ENCODE peak calls at places on chromosomes 7 and 10, in six cellular contexts. Z is uterus; U is GM23338; B is CD8-positive, alpha-beta T cell; T is CD4-positive, alpha-beta memory T cell; X is Panc1. R is an unnamed sample.

GRCh38 chr10:33107953-33108352 is 149.9 kb upstream of the ITGB1 start:
- DNase-seq in U (peak), B (no peak), X (no peak), Z (no peak), T (no peak), R (no peak)

GRCh38 chr10:73907841-73908517 is 3.0 kb upstream of the PLAU start:
- DNase-seq in B (no peak), Z (no peak), X (no peak), T (no peak), U (no peak), R (peak)

GRCh38 chr7:20268832-20269231 is 51.6 kb upstream of the MACC1 start:
- DNase-seq in T (no peak), X (no peak), B (no peak), Z (no peak), U (no peak), R (no peak)

GRCh38 chr7:18495412-18496335 is at the start of gene HDAC9:
- DNase-seq in U (peak), Z (no peak), X (no peak), T (no peak), B (no peak), R (peak)

GRCh38 chr7:152189026-152189425 is 163.6 kb downstream of the GALNT11 start:
- DNase-seq in Z (no peak), B (no peak), X (no peak), T (no peak), U (no peak), R (no peak)

GRCh38 chr7:75937958-75938786 is 23.2 kb downstream of the POR start:
- DNase-seq in U (no peak), X (no peak), Z (peak), T (no peak), B (no peak), R (peak)

GRCh38 chr10:122468923-122469781 is 7.8 kb downstream of the HTRA1 start:
- DNase-seq in T (no peak), Z (peak), U (no peak), B (no peak), X (peak), R (peak)

GRCh38 chr10:74880041-74880440 is 53.6 kb downstream of the KAT6B start:
- DNase-seq in X (no peak), Z (no peak), U (no peak), T (no peak), B (no peak), R (no peak)

GRCh38 chr7:134565643-134566136 is 16.8 kb downstream of the AKR1B15 start:
- DNase-seq in Z (no peak), B (no peak), X (no peak), T (no peak), U (no peak), R (no peak)

GRCh38 chr10:99524736-99525380 is 7.9 kb upstream of the NKX2-3 start:
- DNase-seq in B (no peak), T (no peak), Z (no peak), X (no peak), U (peak), R (no peak)
- H3K4me3 ChIP-seq in B (no peak), T (no peak), Z (no peak), X (no peak), U (peak), R (no peak)

GRCh38 chr10:80281784-80282505 is 7.5 kb downstream of the MAT1A start:
- DNase-seq in Z (no peak), X (no peak), U (no peak), T (no peak), B (no peak), R (no peak)
- H3K4me3 ChIP-seq in Z (no peak), X (no peak), U (no peak), T (no peak), B (no peak), R (no peak)

DNA sequence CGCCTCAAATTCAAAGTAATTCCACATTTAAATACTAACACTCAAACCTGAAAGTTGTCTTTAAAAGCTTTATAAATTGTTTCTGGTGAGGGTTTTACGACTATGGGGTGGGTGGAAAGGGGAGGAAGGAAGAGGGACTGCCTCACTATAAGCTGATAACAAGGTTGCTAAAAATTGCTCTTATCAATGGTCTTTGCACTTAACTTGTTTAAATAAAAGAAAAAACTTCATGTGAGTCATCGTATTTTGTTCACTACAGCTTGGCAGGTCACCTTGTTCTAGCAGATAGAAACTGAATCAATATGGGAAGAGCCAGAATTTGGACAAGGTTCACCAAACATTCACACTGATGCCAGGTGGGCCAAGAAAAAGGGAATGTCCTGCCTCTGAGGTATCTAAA is 129.2 kb downstream of the TES start:
- DNase-seq in U (no peak), X (no peak), Z (no peak), T (no peak), B (no peak), R (no peak)
- H3K4me3 ChIP-seq in U (no peak), X (no peak), Z (no peak), T (no peak), B (no peak), R (no peak)

DNA sequence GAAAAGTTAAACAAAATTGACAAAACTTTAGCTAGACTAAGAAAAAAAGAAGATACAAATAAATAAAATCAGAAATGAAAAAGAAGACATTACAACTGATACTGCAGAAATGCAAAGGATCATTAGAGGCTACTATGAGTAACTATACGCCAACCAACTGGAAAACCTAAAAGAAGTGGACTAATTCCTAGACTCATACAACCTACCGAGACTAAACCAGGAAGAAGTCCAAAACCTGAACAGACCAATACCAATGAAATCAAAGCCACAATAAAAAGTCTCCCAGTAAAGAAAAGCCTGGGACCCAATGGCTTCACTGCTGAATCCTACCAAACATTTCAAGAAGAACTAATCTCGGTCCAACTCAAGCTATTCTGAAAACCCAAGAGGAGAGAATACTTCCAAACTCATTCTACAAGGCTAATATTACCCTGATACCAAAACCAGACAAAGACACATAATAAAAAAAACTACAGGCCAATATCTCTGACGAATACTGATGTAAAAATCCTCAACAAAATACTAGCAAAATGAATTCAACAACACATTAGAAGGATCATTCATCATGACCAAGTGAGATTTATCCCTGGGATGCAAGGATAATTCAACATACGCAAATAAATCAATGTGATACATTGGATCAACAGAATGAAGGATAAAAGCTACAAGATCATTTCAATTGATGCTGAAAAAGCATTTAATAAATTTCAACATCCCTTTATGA is 20.3 kb downstream of the ELAPOR2 start:
- DNase-seq in U (no peak), B (no peak), Z (no peak), X (no peak), T (no peak), R (no peak)
- H3K4me3 ChIP-seq in U (peak), B (no peak), Z (no peak), X (peak), T (no peak), R (peak)

GRCh38 chr7:94907026-94907419 is 371 bp upstream of the PPP1R9A start:
- DNase-seq in B (no peak), T (no peak), U (peak), X (no peak), Z (no peak), R (no peak)
- H3K4me3 ChIP-seq in B (no peak), T (no peak), U (peak), X (no peak), Z (peak), R (peak)

GRCh38 chr7:27165655-27166474 is 528 bp upstream of the HOXA9 start:
- DNase-seq in T (peak), X (no peak), Z (peak), U (peak), B (no peak), R (peak)

GRCh38 chr7:27166475-27167169 is 1.3 kb upstream of the HOXA9 start:
- DNase-seq in U (peak), X (no peak), B (no peak), Z (peak), T (no peak), R (peak)

GRCh38 chr7:27163776-27164380 is 1.5 kb downstream of the HOXA9 start:
- DNase-seq in T (no peak), Z (peak), B (no peak), X (no peak), U (no peak), R (peak)

GRCh38 chr7:27164381-27165088 is 802 bp downstream of the HOXA9 start:
- DNase-seq in U (peak), T (no peak), B (no peak), Z (peak), X (no peak), R (peak)

GRCh38 chr7:27165089-27165654 is at the start of gene HOXA9:
- DNase-seq in B (no peak), X (no peak), Z (peak), U (peak), T (peak), R (peak)
- H3K4me3 ChIP-seq in B (no peak), X (peak), Z (peak), U (peak), T (no peak), R (peak)

DNA sequence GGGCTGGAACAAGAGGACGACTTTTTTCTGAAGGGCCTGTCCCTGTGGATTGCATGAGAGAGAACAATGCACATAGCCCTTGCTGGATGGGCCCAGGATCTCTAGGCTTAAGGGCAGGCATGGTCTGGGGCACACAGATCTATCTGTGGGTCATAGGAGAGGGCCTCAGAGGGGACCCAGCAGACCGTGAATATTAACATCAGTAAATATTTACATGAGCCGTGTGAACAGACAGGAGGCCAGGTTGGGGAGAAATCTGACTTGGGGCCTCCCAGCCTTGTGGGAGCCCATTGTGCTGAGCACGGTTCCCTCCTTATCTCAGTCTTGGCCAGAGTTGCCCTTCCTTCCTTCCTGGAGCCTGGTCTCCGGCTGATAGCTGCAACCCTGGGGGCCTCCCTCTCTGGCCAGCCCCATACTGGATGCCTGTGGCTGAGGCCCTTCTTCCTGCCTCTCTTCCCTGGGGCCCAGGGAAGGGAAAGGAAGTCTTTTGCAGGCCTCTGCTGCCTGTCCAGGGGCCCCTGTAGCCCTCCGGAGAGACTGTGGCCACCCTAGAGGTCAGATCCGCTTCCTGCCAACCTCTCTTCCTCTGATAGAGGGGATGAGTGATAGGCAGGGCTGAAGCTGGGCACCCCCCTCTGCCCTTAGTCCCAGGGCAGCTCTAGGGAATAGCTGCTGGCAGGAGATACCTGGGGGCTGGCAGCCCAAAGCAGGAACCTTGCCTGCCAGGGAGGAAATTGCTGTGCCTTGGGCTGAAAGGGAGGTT is 44.5 kb upstream of the TRIM8 start:
- DNase-seq in Z (no peak), B (no peak), X (no peak), U (no peak), T (no peak), R (no peak)
- H3K4me3 ChIP-seq in Z (no peak), B (no peak), X (no peak), U (no peak), T (no peak), R (no peak)

GRCh38 chr7:158042156-158042880 is 545.3 kb downstream of the PTPRN2 start:
- DNase-seq in Z (no peak), T (no peak), X (no peak), B (no peak), U (no peak), R (no peak)

GRCh38 chr7:158037211-158037610 is 550.4 kb downstream of the PTPRN2 start:
- DNase-seq in U (no peak), B (no peak), X (no peak), Z (no peak), T (no peak), R (no peak)

GRCh38 chr7:158040199-158040598 is 547.4 kb downstream of the PTPRN2 start:
- DNase-seq in B (no peak), T (no peak), U (no peak), X (no peak), Z (no peak), R (no peak)

GRCh38 chr7:158035343-158035742 is 552.3 kb downstream of the PTPRN2 start:
- DNase-seq in T (no peak), U (no peak), X (no peak), B (no peak), Z (no peak), R (no peak)

GRCh38 chr7:158039270-158039669 is 548.4 kb downstream of the PTPRN2 start:
- DNase-seq in X (no peak), B (no peak), U (no peak), Z (no peak), T (no peak), R (no peak)
- H3K4me3 ChIP-seq in X (no peak), B (no peak), U (no peak), Z (no peak), T (no peak), R (no peak)

DNA sequence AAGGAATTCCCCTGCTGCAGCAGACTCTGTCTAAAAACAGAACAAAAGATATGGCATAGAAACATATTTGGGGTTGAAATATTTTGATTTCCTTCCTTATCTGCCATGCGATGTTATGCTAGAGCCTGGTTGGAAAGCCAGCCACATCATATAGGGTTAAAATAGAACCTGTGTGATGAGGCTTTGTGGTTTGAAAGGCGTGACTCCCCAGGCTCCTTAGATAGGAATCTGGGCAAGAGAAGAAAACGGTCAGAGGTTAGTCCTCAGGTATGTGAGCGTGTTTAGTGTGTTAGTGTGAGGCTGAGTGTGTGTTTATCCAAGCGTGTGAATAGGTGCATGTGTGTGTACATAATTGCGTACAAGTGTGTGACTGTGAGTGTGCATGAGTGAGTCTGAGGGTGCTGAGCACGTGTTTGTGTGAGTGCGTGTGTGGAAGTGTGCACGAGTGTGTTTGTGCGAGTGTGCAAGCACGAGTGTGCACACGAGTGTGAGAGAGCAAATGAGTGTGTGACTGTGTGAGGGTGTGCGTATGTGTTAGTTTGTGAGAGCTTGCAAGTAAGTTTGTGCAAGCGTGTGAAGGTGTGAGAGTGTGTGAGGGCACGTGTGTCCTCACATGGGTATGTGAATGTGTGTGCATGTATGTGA is 79.9 kb downstream of the COL26A1 start:
- DNase-seq in Z (no peak), X (no peak), T (no peak), U (no peak), B (no peak), R (no peak)
- H3K4me3 ChIP-seq in Z (no peak), X (no peak), T (no peak), U (no peak), B (no peak), R (no peak)

GRCh38 chr7:27167916-27168264 is 2.6 kb upstream of the HOXA9 start:
- DNase-seq in T (no peak), Z (peak), U (no peak), B (no peak), X (no peak), R (peak)
- H3K4me3 ChIP-seq in T (no peak), Z (peak), U (no peak), B (no peak), X (no peak), R (peak)

R was measured in kidney.